ENCODE peak calls at places on chromosomes 11 and 22, in six cellular contexts. M, R, Z, A, K and L are unnamed samples.

GRCh38 chr22:31342389-31343125 is 3.6 kb downstream of the PATZ1 start:
- DNase-seq in Z (peak), M (peak), R (no peak), A (no peak), K (no peak), L (no peak)

GRCh38 chr22:38513063-38513462 is 7.0 kb upstream of the DDX17 start:
- DNase-seq in R (no peak), A (no peak), K (no peak), Z (no peak), M (peak), L (peak)

GRCh38 chr11:116502641-116503061 is 270.1 kb downstream of the BUD13 start:
- DNase-seq in A (no peak), Z (no peak), M (no peak), K (no peak), R (no peak), L (no peak)

GRCh38 chr22:29079218-29079901 is 6.5 kb downstream of the KREMEN1 start:
- DNase-seq in K (no peak), R (no peak), M (no peak), Z (no peak), A (peak), L (peak)

GRCh38 chr22:22834783-22835182 is 52.8 kb upstream of the IGLL5 start:
- DNase-seq in Z (no peak), R (no peak), K (no peak), M (no peak), A (no peak), L (no peak)

GRCh38 chr22:30221121-30221992 is 25.2 kb downstream of the LIF start:
- DNase-seq in A (no peak), K (no peak), M (no peak), R (no peak), Z (no peak), L (peak)

GRCh38 chr11:75831915-75832502 is 17.0 kb downstream of the UVRAG start:
- DNase-seq in A (no peak), K (no peak), M (no peak), Z (no peak), R (no peak), L (no peak)

GRCh38 chr11:59243633-59244032 is 30.9 kb upstream of the MPEG1 start:
- DNase-seq in R (peak), Z (no peak), M (no peak), A (no peak), K (no peak), L (no peak)

GRCh38 chr11:33624082-33624481 is 76.5 kb downstream of the C11orf91 start:
- DNase-seq in M (no peak), Z (no peak), R (no peak), K (peak), A (no peak), L (no peak)

GRCh38 chr11:47924184-47924671 is 56.1 kb upstream of the PTPRJ start:
- DNase-seq in A (peak), Z (no peak), M (no peak), R (peak), K (peak), L (no peak)
- H3K27ac ChIP-seq in A (peak), Z (no peak), M (no peak), R (peak), K (peak), L (no peak)

GRCh38 chr11:64000026-64000739 is 13.9 kb downstream of the OTUB1 start:
- DNase-seq in Z (peak), R (peak), K (peak), M (peak), A (peak), L (no peak)
- H3K4me3 ChIP-seq in Z (no peak), R (no peak), K (peak), M (peak), A (peak), L (no peak)

DNA sequence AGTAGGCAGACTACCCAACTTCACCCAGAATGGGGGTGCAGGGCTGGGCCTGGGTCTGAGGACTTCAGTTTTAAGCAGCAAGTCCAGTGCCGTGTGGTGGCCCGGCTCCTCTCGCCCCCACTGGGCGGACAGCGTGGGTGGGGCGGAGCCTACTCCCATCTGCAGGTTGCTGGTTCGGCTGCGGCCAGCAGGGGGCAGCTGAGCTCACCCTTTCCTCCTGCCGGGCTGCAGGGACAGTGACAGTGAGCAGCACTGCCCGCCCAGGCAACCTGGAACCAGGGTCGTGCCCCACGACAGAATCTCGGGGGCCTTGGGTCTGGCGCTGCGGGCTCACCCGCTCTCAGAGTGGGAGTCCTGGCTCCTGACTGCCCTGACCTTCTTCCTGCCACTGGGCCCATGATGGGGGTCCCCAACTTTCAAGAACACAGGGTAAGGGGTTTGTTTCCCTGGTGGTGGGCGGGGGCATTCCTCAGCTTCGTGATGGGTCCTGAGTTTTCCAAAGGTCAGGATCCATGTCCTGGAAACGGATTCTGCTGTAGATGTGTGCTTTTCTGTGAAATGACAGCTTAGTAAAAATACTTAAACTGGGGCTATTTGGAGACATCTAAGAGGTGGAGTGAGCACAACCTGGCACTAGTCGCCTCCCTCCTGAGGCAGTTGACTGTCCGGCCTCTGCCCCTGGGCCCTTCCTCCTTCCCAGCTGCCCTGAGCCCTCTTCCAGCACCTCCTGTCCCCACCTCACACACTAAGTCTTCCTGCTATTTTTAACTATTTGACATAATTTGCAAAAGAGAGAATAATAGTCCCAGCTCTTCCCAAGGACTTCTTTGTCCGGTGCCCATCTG is 6.0 kb upstream of the NEAT1 start:
- DNase-seq in K (peak), Z (peak), R (peak), M (peak), A (peak), L (peak)
- H2AFZ ChIP-seq in K (no peak), Z (peak), R (peak), M (peak), A (no peak), L (peak)

DNA sequence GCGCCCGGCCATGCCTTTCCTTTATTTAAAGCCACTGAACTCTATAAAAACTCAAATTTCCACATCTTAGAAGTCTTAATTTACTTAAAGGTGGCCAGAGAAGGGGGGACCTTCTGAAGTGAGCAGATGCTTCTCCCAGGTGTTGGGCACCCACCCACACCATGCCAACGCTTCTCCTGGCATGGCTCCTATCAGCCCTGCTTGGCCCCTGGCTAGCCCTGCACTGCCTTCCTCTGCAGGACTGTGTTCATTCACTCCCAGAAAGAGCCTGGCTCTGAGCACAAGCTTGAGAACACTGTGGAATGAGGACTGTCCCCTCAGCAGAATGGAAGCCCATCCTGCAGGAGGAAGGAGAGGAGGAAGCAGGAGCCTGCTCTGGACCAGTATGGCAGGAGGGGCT is 34.6 kb upstream of the ARFGAP3 start:
- DNase-seq in Z (no peak), K (no peak), A (no peak), R (no peak), M (no peak), L (no peak)
- H3K27ac ChIP-seq in Z (no peak), K (no peak), A (no peak), R (no peak), M (no peak), L (no peak)

GRCh38 chr11:64866173-64866491 is 12.3 kb downstream of the EHD1 start:
- DNase-seq in M (no peak), Z (no peak), R (no peak), A (no peak), K (no peak), L (no peak)
- H3K4me3 ChIP-seq in M (no peak), Z (no peak), R (no peak), A (no peak), K (no peak), L (no peak)

GRCh38 chr11:35419713-35420333 is 465 bp upstream of the SLC1A2 start:
- DNase-seq in A (peak), Z (peak), R (no peak), M (peak), K (no peak), L (no peak)
- H2AFZ ChIP-seq in A (peak), Z (peak), R (peak), M (peak), K (no peak), L (no peak)

GRCh38 chr11:67315325-67315909 is 12.1 kb downstream of the SSH3 start:
- DNase-seq in K (no peak), A (no peak), Z (no peak), R (no peak), M (no peak), L (no peak)

GRCh38 chr11:67312187-67313021 is 9.1 kb downstream of the SSH3 start:
- DNase-seq in R (no peak), K (no peak), M (no peak), Z (no peak), A (no peak), L (no peak)

GRCh38 chr11:67314218-67314617 is 10.9 kb downstream of the SSH3 start:
- DNase-seq in K (no peak), R (no peak), M (no peak), Z (no peak), A (no peak), L (no peak)

GRCh38 chr11:67311556-67312082 is 8.3 kb downstream of the SSH3 start:
- DNase-seq in R (no peak), Z (no peak), M (no peak), K (no peak), A (no peak), L (no peak)

DNA sequence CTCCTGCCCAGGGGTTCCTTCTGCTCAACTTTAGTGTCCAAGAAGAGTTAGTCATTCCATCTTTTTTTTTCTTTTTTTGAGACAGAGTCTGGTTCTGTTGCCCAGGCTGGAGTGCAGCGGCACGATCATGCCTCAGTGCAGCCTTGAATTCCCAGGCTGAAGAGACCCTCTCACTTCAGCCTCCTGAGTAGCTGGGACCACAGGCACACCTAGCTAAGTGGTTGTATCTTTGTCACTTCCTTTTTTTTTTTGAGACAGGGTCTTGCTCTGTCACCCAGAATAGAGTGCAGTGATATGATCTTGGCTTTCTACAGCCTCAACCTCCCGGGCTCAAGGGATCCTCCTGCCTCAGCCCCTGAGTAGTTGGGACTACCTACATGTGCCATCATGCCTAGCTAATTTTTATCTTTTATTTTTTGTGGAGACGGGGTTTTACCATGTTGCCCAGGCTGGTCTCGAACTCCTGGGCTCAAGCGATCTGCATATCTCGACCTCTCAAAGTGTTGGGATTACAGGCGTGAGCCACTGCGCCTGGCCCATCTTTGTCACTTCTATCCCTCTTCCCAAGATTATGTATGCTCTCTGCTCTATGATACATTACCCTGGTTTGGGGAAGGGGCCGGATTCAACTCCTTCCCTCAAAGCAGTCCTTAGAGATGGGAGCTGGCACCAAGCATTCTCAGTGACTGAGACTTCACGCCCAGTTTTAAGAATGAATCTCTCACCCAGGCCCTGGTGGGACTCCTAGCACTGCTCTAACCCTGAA is 10.0 kb downstream of the SSH3 start:
- DNase-seq in A (no peak), R (no peak), K (no peak), M (no peak), Z (no peak), L (no peak)
- H3K27ac ChIP-seq in A (no peak), R (no peak), K (no peak), M (no peak), Z (no peak), L (no peak)

GRCh38 chr11:119531091-119531490 is 108.1 kb upstream of the THY1 start:
- DNase-seq in M (no peak), R (no peak), K (no peak), A (no peak), Z (no peak), L (no peak)
- H3K4me3 ChIP-seq in M (no peak), R (no peak), K (no peak), A (no peak), Z (no peak), L (no peak)

GRCh38 chr22:48238018-48238915 is 1475.8 kb downstream of the TBC1D22A start:
- DNase-seq in A (no peak), Z (no peak), R (no peak), K (no peak), M (no peak), L (no peak)

GRCh38 chr22:48240165-48240934 is 1477.9 kb downstream of the TBC1D22A start:
- DNase-seq in M (no peak), K (no peak), R (no peak), Z (peak), A (no peak), L (no peak)

GRCh38 chr22:48240935-48241230 is 1478.4 kb downstream of the TBC1D22A start:
- DNase-seq in M (no peak), K (no peak), R (no peak), Z (no peak), A (no peak), L (no peak)

GRCh38 chr22:48238966-48239365 is 1476.5 kb downstream of the TBC1D22A start:
- DNase-seq in A (no peak), K (no peak), M (no peak), R (no peak), Z (no peak), L (no peak)

DNA sequence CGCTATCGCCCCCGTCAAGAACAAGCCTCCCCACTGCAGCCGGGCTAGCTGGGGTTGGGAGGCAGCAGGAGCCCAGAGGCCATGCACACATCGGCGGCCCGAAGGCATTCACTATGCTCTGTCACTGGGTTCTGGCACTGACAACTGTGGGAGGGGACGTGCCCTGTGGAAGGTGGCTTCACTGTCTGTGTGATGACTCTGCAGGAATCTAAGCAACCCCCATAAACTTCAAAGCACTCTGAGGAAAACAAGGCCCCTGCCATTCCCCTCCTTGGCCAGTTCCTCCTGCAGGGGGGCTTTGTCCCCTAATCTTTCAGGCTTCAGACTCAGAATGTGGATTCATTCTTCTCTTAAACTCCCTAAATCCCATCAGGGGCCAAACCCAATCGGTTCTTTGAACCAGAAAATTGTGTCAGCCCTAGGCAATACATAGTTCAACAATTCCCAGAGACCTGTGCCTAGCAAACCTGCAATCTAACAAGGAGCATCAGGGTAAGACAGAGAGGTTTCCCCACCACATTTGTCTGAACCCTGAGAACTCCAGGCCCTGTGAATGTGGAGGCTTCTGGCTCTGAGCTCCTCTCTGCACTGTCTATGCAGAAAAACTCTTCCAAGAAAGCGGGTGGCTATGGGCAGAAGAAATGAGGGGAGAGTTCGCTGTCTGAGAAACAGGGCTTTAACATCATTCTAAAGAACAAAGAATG is 1477.2 kb downstream of the TBC1D22A start:
- DNase-seq in R (no peak), K (no peak), A (no peak), M (no peak), Z (peak), L (no peak)
- H2AFZ ChIP-seq in R (no peak), K (no peak), A (no peak), M (no peak), Z (no peak), L (no peak)